ENCODE peak calls at places on chromosome 12, in seven cellular contexts. I is activated CD4-positive, alpha-beta T cell treated with anti-CD3 and anti-CD28 coated beads, Interleukin-2, amount 50 U/mL, for 1 hour; W is T-helper 1 cell; S is AG20443; Z is CD4-positive, CD25-positive, alpha-beta regulatory T cell; B is sciatic nerve; J is globus pallidus. P is an unnamed sample.

GRCh38 chr12:1830981-1831930 is 10.9 kb downstream of the LRTM2 start:
- DNase-seq in I (no peak), W (no peak), S (peak), Z (peak), B (no peak), J (no peak), P (peak)

GRCh38 chr12:38456769-38457168 is 140.2 kb downstream of the ALG10B start:
- DNase-seq in I (no peak), W (no peak), S (no peak), Z (no peak), B (no peak), J (no peak), P (no peak)

GRCh38 chr12:52252728-52253328 is 19.8 kb downstream of the KRT7 start:
- DNase-seq in I (no peak), W (no peak), S (no peak), Z (no peak), B (peak), J (no peak), P (no peak)

GRCh38 chr12:57738661-57739237 is at the start of gene AGAP2:
- DNase-seq in I (no peak), W (no peak), S (no peak), Z (no peak), B (no peak), J (no peak), P (no peak)

GRCh38 chr12:124630791-124631313 is 63.4 kb upstream of the NCOR2 start:
- DNase-seq in I (no peak), W (no peak), S (no peak), Z (no peak), B (no peak), J (no peak), P (no peak)

GRCh38 chr12:102631274-102631673 is 150.9 kb upstream of the IGF1 start:
- DNase-seq in I (no peak), W (no peak), S (peak), Z (no peak), B (no peak), J (no peak), P (no peak)

GRCh38 chr12:64088431-64089349 is 133.4 kb downstream of the KICS2 start:
- DNase-seq in I (no peak), W (no peak), S (peak), Z (no peak), B (no peak), J (peak), P (peak)

GRCh38 chr12:76804435-76804976 is 40.6 kb downstream of the ZDHHC17 start:
- DNase-seq in I (no peak), W (no peak), S (no peak), Z (no peak), B (no peak), J (no peak), P (no peak)

GRCh38 chr12:115879354-115879753 is 398.1 kb downstream of the MED13L start:
- DNase-seq in I (no peak), W (no peak), S (no peak), Z (no peak), B (no peak), J (no peak), P (no peak)

GRCh38 chr12:85461127-85461526 is 181.1 kb downstream of the ALX1 start:
- DNase-seq in I (no peak), W (no peak), S (no peak), Z (no peak), B (no peak), J (no peak), P (no peak)

GRCh38 chr12:43336962-43337555 is 214.9 kb downstream of the ADAMTS20 start:
- DNase-seq in I (no peak), W (no peak), S (peak), Z (no peak), B (no peak), J (peak), P (no peak)

GRCh38 chr12:92928431-92928961 is 599 bp downstream of the EEA1 start:
- DNase-seq in I (peak), W (peak), S (peak), Z (peak), B (peak), J (peak), P (no peak)

GRCh38 chr12:52310622-52311281 is 10.4 kb downstream of the KRT83 start:
- DNase-seq in I (no peak), W (no peak), S (peak), Z (no peak), B (no peak), J (no peak), P (no peak)

GRCh38 chr12:102811125-102811737 is 105.8 kb downstream of the PAH start:
- DNase-seq in I (no peak), W (no peak), S (no peak), Z (peak), B (peak), J (no peak), P (no peak)

GRCh38 chr12:124684971-124685688 is 117.7 kb upstream of the NCOR2 start:
- DNase-seq in I (no peak), W (no peak), S (peak), Z (no peak), B (no peak), J (peak), P (no peak)

GRCh38 chr12:68978678-68979077 is 45.7 kb upstream of the CPM start:
- DNase-seq in I (no peak), W (no peak), S (no peak), Z (no peak), B (no peak), J (peak), P (no peak)

GRCh38 chr12:91958816-91959215 is 186.8 kb downstream of the BTG1 start:
- DNase-seq in I (no peak), W (no peak), S (peak), Z (no peak), B (no peak), J (no peak), P (no peak)

GRCh38 chr12:45131506-45131905 is 80.6 kb upstream of the DBX2 start:
- DNase-seq in I (no peak), W (no peak), S (no peak), Z (no peak), B (no peak), J (peak), P (no peak)

GRCh38 chr12:13027032-13027431 is 17.1 kb upstream of the FAM234B start:
- DNase-seq in I (no peak), W (no peak), S (no peak), Z (no peak), B (no peak), J (no peak), P (no peak)